ENCODE peak calls at places on chromosomes 11 and 22, in nine cellular contexts. M is IMR-90, K is MM.1S, F is GM12878, Q is GM23338, R is neural progenitor cell, U is keratinocyte, J is GM23248, T is OCI-LY7. B is an unnamed sample. For H4K20me1, the result is how much of the 10 kb centered on the place peaks cover.

GRCh38 chr11:35061516-35062440 is 77.2 kb upstream of the CD44 start:
- DNase-seq in M (no peak), K (no peak), F (no peak), Q (no peak), R (no peak), U (no peak), J (peak), T (no peak), B (no peak)

GRCh38 chr11:1733716-1734351 is 16.6 kb downstream of the IFITM10 start:
- DNase-seq in M (no peak), K (no peak), F (no peak), Q (no peak), R (no peak), U (no peak), J (no peak), T (no peak), B (no peak)

GRCh38 chr11:73866586-73866996 is 10.1 kb downstream of the COA4 start:
- DNase-seq in M (peak), K (no peak), F (no peak), Q (no peak), R (no peak), U (peak), J (peak), T (no peak), B (peak)

GRCh38 chr11:66100272-66101037 is 30.4 kb downstream of the PACS1 start:
- DNase-seq in M (no peak), K (no peak), F (no peak), Q (peak), R (no peak), U (no peak), J (no peak), T (peak), B (peak)

GRCh38 chr11:79363861-79364378 is 76.9 kb downstream of the TENM4 start:
- DNase-seq in M (no peak), K (no peak), F (no peak), Q (no peak), R (no peak), U (no peak), J (no peak), T (no peak), B (no peak)

GRCh38 chr11:36027731-36028130 is 83.9 kb downstream of the LDLRAD3 start:
- DNase-seq in M (no peak), K (no peak), F (no peak), Q (no peak), R (no peak), U (no peak), J (no peak), T (no peak), B (no peak)

GRCh38 chr22:37898441-37899181 is 7.5 kb upstream of the MICALL1 start:
- DNase-seq in M (no peak), K (no peak), F (no peak), Q (peak), R (no peak), U (peak), J (no peak), T (no peak), B (no peak)

GRCh38 chr11:18705651-18706281 is 7.2 kb downstream of the TMEM86A start:
- DNase-seq in M (no peak), K (no peak), F (no peak), Q (peak), R (no peak), U (no peak), J (peak), T (no peak), B (no peak)

GRCh38 chr22:27094633-27095308 is 437.4 kb downstream of the MIAT start:
- DNase-seq in M (peak), K (no peak), F (no peak), Q (no peak), R (no peak), U (no peak), J (peak), T (no peak), B (peak)

GRCh38 chr11:65851083-65851579 is 6.8 kb downstream of the CFL1 start:
- DNase-seq in M (no peak), K (no peak), F (no peak), Q (peak), R (peak), U (no peak), J (no peak), T (no peak), B (no peak)

GRCh38 chr11:9990221-9990973 is 303.6 kb downstream of the SBF2 start:
- DNase-seq in M (peak), K (no peak), F (no peak), Q (peak), R (no peak), U (no peak), J (peak), T (no peak), B (peak)

GRCh38 chr11:10385696-10386095 is 69.4 kb upstream of the AMPD3 start:
- DNase-seq in M (peak), K (no peak), F (no peak), Q (no peak), R (no peak), U (no peak), J (peak), T (no peak), B (peak)

GRCh38 chr22:25759825-25760231 is 17.8 kb downstream of the MYO18B start:
- DNase-seq in M (peak), K (no peak), F (no peak), Q (no peak), R (no peak), U (peak), J (peak), T (no peak), B (peak)

GRCh38 chr11:47523491-47524199 is 29.3 kb downstream of the CELF1 start:
- DNase-seq in M (peak), K (peak), F (no peak), Q (no peak), R (no peak), U (peak), J (peak), T (no peak), B (peak)

GRCh38 chr22:17264321-17265052 is 45.3 kb upstream of the ADA2 start:
- DNase-seq in M (peak), K (no peak), F (no peak), Q (peak), R (peak), U (no peak), J (peak), T (no peak), B (peak)

GRCh38 chr11:47234669-47235075 is 13.9 kb downstream of the ACP2 start:
- DNase-seq in M (peak), K (no peak), F (no peak), Q (no peak), R (no peak), U (no peak), J (no peak), T (no peak), B (no peak)

GRCh38 chr11:11229691-11230090 is 123.4 kb downstream of the CSNK2A3 start:
- DNase-seq in M (peak), K (no peak), F (no peak), Q (no peak), R (no peak), U (peak), J (peak), T (no peak), B (no peak)

GRCh38 chr11:125338886-125339811 is 156.9 kb downstream of the FEZ1 start:
- DNase-seq in M (no peak), K (no peak), F (no peak), Q (no peak), R (no peak), U (no peak), J (peak), T (no peak), B (peak)

GRCh38 chr11:65170058-65170534 is at the start of gene SPDYC:
- DNase-seq in M (no peak), K (no peak), F (no peak), Q (peak), R (no peak), U (no peak), J (no peak), T (no peak), B (no peak)

GRCh38 chr11:94909371-94909820 is 64.0 kb downstream of the CWC15 start:
- DNase-seq in M (peak), K (no peak), F (no peak), Q (no peak), R (no peak), U (no peak), J (peak), T (no peak), B (no peak)

GRCh38 chr11:70501026-70501901 is 102.9 kb downstream of the CTTN start:
- DNase-seq in M (no peak), K (no peak), F (no peak), Q (no peak), R (no peak), U (no peak), J (peak), T (no peak), B (no peak)

GRCh38 chr22:42993651-42994275 is 21.2 kb downstream of the PACSIN2 start:
- DNase-seq in M (peak), K (no peak), F (no peak), Q (no peak), R (no peak), U (no peak), J (peak), T (no peak), B (peak)

GRCh38 chr11:124405611-124406010 is 6.8 kb upstream of the OR8B3 start:
- DNase-seq in M (peak), K (no peak), F (no peak), Q (no peak), R (no peak), U (no peak), J (peak), T (no peak), B (no peak)

GRCh38 chr11:72641900-72642814 is 32.1 kb downstream of the PDE2A start:
- DNase-seq in M (no peak), K (peak), F (no peak), Q (peak), R (peak), U (peak), J (peak), T (no peak), B (peak)

GRCh38 chr11:62108017-62108750 is 15.6 kb upstream of the INCENP start:
- DNase-seq in M (peak), K (peak), F (peak), Q (peak), R (peak), U (no peak), J (peak), T (peak), B (peak)

GRCh38 chr11:15901790-15902189 is 454.6 kb downstream of the SOX6 start:
- DNase-seq in M (no peak), K (no peak), F (no peak), Q (no peak), R (no peak), U (no peak), J (no peak), T (no peak), B (no peak)

GRCh38 chr11:118607401-118608267 is at the start of gene PHLDB1:
- DNase-seq in M (peak), K (no peak), F (no peak), Q (peak), R (peak), U (no peak), J (peak), T (peak), B (peak)

GRCh38 chr11:94455861-94456260 is 37.8 kb downstream of the MRE11 start:
- DNase-seq in M (no peak), K (no peak), F (no peak), Q (no peak), R (no peak), U (peak), J (no peak), T (no peak), B (no peak)

GRCh38 chr11:13051257-13051656 is 42.1 kb downstream of the RASSF10 start:
- DNase-seq in M (no peak), K (no peak), F (no peak), Q (no peak), R (no peak), U (peak), J (peak), T (no peak), B (peak)

GRCh38 chr22:20429254-20430100 is 8.1 kb downstream of the SCARF2 start:
- DNase-seq in M (no peak), K (peak), F (no peak), Q (peak), R (peak), U (peak), J (no peak), T (peak), B (no peak)

GRCh38 chr11:27233654-27234042 is 129.4 kb downstream of the CCDC34 start:
- DNase-seq in M (no peak), K (no peak), F (no peak), Q (no peak), R (no peak), U (no peak), J (peak), T (no peak), B (no peak)

GRCh38 chr11:115409691-115410220 is 94.5 kb downstream of the CADM1 start:
- DNase-seq in M (peak), K (no peak), F (no peak), Q (peak), R (peak), U (no peak), J (no peak), T (no peak), B (peak)

GRCh38 chr11:106724293-106724892 is 293.9 kb downstream of the GUCY1A2 start:
- DNase-seq in M (peak), K (no peak), F (no peak), Q (no peak), R (no peak), U (no peak), J (peak), T (no peak), B (peak)

GRCh38 chr11:72735495-72736027 is 16.6 kb downstream of the ARAP1 start:
- DNase-seq in M (peak), K (no peak), F (no peak), Q (peak), R (no peak), U (no peak), J (peak), T (no peak), B (peak)

GRCh38 chr22:43455861-43456260 is 44.0 kb downstream of the MPPED1 start:
- DNase-seq in M (no peak), K (no peak), F (no peak), Q (no peak), R (no peak), U (no peak), J (no peak), T (no peak), B (no peak)

GRCh38 chr22:36333632-36334031 is 54.1 kb downstream of the MYH9 start:
- DNase-seq in M (no peak), K (peak), F (no peak), Q (no peak), R (no peak), U (no peak), J (no peak), T (no peak), B (no peak)

GRCh38 chr22:36335621-36336020 is 52.1 kb downstream of the MYH9 start:
- DNase-seq in M (no peak), K (no peak), F (no peak), Q (no peak), R (no peak), U (no peak), J (no peak), T (no peak), B (no peak)

GRCh38 chr22:36334838-36335603 is 52.7 kb downstream of the MYH9 start:
- DNase-seq in M (peak), K (no peak), F (no peak), Q (no peak), R (peak), U (no peak), J (peak), T (no peak), B (peak)

GRCh38 chr22:36332623-36333331 is 55.0 kb downstream of the MYH9 start:
- DNase-seq in M (peak), K (peak), F (peak), Q (no peak), R (no peak), U (peak), J (peak), T (peak), B (no peak)

GRCh38 chr22:36334081-36334831 is 53.5 kb downstream of the MYH9 start:
- DNase-seq in M (no peak), K (no peak), F (no peak), Q (peak), R (peak), U (no peak), J (no peak), T (peak), B (peak)
- H4K20me1 ChIP-seq in M (half or more), K (under half), F (under half), Q (under half), R (under half), U (under half), J (under half), T (under half), B (under half)

DNA sequence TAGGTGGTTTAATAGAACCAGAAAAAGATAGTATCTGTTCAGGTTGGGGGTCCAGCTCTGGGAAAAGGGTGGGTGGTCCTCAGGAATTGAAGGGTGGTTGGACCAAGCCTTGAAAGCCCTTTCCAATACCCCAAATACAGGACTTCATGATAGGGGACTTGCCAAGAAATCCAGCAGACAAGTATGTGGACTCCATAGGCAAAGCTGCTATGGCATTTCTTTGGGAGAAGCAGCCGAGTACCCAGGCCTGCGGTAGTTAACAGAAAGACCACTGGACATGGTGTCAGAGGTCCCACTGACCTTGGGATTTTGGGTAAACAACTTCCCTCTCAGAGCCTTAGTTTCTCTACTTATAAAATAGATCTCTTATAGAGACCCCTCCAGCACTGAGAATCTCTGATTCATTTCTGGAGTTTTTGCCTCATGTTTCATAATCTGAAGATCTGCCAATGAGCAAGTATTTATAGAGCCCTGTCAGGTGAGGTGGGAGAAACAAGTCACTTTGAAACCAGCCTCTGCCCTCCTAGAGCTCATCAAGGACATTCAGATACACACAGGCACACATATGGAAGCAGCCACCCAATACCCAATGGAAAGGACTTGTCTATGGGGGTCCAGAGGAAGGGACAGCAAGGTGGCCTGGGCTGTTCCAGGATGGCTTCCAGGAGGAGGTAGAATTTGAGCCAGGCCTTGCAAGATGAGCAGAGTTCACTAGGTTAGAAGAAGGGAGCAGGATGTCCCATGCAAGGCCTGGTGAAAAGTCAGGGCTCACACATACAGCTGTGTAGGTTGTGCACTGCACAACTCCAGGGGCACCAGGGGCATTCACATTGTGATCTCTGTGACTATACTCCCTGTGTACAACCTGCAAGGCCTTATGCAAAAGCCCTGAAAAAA is 31.0 kb upstream of the ACCSL start:
- DNase-seq in M (peak), K (no peak), F (no peak), Q (no peak), R (no peak), U (no peak), J (peak), T (no peak), B (no peak)
- H3K4me2 ChIP-seq in M (peak), K (no peak), F (no peak), Q (no peak), R (no peak), U (no peak), J (peak), T (no peak), B (peak)

GRCh38 chr11:69304258-69304657 is 10.3 kb downstream of the MYEOV start:
- DNase-seq in M (no peak), K (no peak), F (no peak), Q (no peak), R (no peak), U (no peak), J (no peak), T (no peak), B (no peak)

GRCh38 chr11:69304686-69305085 is 10.7 kb downstream of the MYEOV start:
- DNase-seq in M (no peak), K (no peak), F (no peak), Q (no peak), R (no peak), U (no peak), J (no peak), T (no peak), B (no peak)

GRCh38 chr11:69307421-69307820 is 13.5 kb downstream of the MYEOV start:
- DNase-seq in M (no peak), K (no peak), F (no peak), Q (no peak), R (no peak), U (no peak), J (no peak), T (no peak), B (no peak)

GRCh38 chr11:69306821-69307220 is 12.9 kb downstream of the MYEOV start:
- DNase-seq in M (no peak), K (no peak), F (no peak), Q (no peak), R (no peak), U (no peak), J (no peak), T (no peak), B (no peak)

GRCh38 chr11:69305885-69306540 is 12.1 kb downstream of the MYEOV start:
- DNase-seq in M (no peak), K (no peak), F (no peak), Q (no peak), R (no peak), U (no peak), J (no peak), T (no peak), B (no peak)
- H4K20me1 ChIP-seq in M (under half), K (under half), F (under half), Q (under half), R (under half), U (under half), J (under half), T (under half), B (under half)

DNA sequence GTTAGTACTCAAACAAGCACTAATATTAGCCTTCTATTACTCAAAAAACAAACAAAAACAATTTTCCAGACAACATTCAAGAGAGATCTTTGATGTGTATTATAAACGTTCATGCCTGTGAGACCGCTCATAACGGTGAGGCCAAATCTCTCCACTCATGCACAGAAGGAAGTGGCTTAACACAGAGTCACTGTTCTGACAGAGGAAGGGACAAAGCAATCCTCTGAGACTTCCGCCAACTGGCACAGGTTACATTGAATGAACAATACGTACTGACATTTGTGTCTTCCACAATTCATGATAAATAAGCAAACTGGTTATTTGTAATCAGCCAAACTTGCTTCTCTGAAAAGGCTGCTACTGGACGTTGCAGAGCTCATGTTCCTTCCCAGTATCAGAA is 30.5 kb downstream of the CHKA start:
- DNase-seq in M (peak), K (no peak), F (no peak), Q (no peak), R (no peak), U (no peak), J (no peak), T (peak), B (peak)
- H3K4me2 ChIP-seq in M (no peak), K (no peak), F (peak), Q (no peak), R (no peak), U (no peak), J (no peak), T (peak), B (no peak)

DNA sequence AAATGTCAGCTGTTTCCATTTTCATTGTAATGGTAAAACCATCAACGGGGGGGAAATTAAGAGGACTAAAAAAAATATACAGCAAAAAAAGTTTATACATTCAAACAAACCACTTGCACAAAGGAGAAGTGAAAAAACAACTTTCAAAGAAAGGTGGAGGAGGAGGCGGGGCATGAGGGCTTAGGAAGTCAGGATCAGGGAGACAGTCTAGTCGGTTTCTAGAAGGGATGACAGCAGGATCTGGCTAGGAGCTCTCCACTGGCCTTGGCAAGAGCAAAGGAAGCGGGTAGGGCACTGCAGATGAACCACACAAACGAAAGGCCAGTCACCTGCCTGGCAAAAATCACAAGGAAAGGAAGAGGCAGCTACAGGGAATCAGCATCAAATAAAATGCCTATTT is 31.0 kb downstream of the NAP1L4 start:
- DNase-seq in M (no peak), K (no peak), F (no peak), Q (peak), R (no peak), U (no peak), J (no peak), T (no peak), B (no peak)
- H4K20me1 ChIP-seq in M (under half), K (under half), F (under half), Q (half or more), R (half or more), U (under half), J (under half), T (under half), B (under half)

GRCh38 chr11:128940156-128940555 is 2.5 kb downstream of the TP53AIP1 start:
- DNase-seq in M (no peak), K (peak), F (no peak), Q (no peak), R (no peak), U (no peak), J (no peak), T (no peak), B (no peak)
- H3K4me2 ChIP-seq in M (no peak), K (no peak), F (no peak), Q (no peak), R (no peak), U (peak), J (no peak), T (no peak), B (no peak)

GRCh38 chr11:120893431-120894206 is 130.3 kb upstream of the TBCEL start:
- DNase-seq in M (no peak), K (no peak), F (no peak), Q (no peak), R (no peak), U (no peak), J (no peak), T (no peak), B (no peak)
- H4K20me1 ChIP-seq in M (under half), K (under half), F (under half), Q (under half), R (under half), U (under half), J (under half), T (under half), B (under half)

GRCh38 chr22:29692327-29692640 is 27.5 kb upstream of the CABP7 start:
- DNase-seq in M (no peak), K (no peak), F (no peak), Q (no peak), R (no peak), U (no peak), J (no peak), T (no peak), B (no peak)
- H3K4me2 ChIP-seq in M (no peak), K (no peak), F (no peak), Q (no peak), R (peak), U (no peak), J (no peak), T (no peak), B (no peak)